ENCODE peak calls at places on chromosome 15, in eight cellular contexts. M is GM06990; E is NB4; D is GM12878; U is tibial nerve; T is BJ; R is Peyer's patch; Q is Jurkat, Clone E6-1. V is an unnamed sample.

GRCh38 chr15:47366884-47367283 is 350.4 kb upstream of the SEMA6D start:
- DNase-seq in M (no peak), E (no peak), Q (no peak), T (no peak), D (no peak), R (no peak), U (no peak), V (no peak)

GRCh38 chr15:92666780-92667179 is 11.2 kb upstream of the FAM174B start:
- DNase-seq in U (peak), T (no peak), Q (no peak), D (no peak), R (no peak), M (no peak), E (no peak), V (peak)

GRCh38 chr15:71124937-71125755 is 9.9 kb downstream of the THSD4 start:
- DNase-seq in E (no peak), R (no peak), U (no peak), D (no peak), Q (no peak), T (no peak), M (no peak), V (no peak)

GRCh38 chr15:81002004-81002253 is 1.2 kb downstream of the TLNRD1 start:
- DNase-seq in T (no peak), M (no peak), E (no peak), Q (no peak), D (no peak), R (no peak), U (no peak), V (no peak)

GRCh38 chr15:31262143-31262530 is 64.5 kb upstream of the KLF13 start:
- DNase-seq in R (no peak), T (no peak), E (no peak), Q (no peak), D (no peak), M (no peak), U (no peak), V (no peak)

GRCh38 chr15:70195808-70196304 is 98.1 kb upstream of the TLE3 start:
- DNase-seq in D (no peak), Q (no peak), M (no peak), T (peak), E (no peak), R (no peak), U (peak), V (peak)

GRCh38 chr15:35540885-35541284 is 5.1 kb downstream of the DPH6 start:
- DNase-seq in D (no peak), R (no peak), M (no peak), T (peak), E (no peak), Q (no peak), U (no peak), V (no peak)

GRCh38 chr15:92611995-92612745 is 43.4 kb downstream of the FAM174B start:
- DNase-seq in T (no peak), E (no peak), D (no peak), Q (no peak), R (peak), M (no peak), U (no peak), V (no peak)

GRCh38 chr15:57302640-57303257 is 73.6 kb upstream of the CGNL1 start:
- DNase-seq in E (peak), U (no peak), R (no peak), M (no peak), Q (no peak), T (no peak), D (no peak), V (no peak)

GRCh38 chr15:28984421-28985375 is 98.9 kb downstream of the APBA2 start:
- DNase-seq in U (peak), D (no peak), E (peak), R (no peak), Q (peak), M (no peak), T (no peak), V (no peak)

GRCh38 chr15:61871926-61872522 is 188.2 kb downstream of the VPS13C start:
- DNase-seq in E (peak), D (no peak), M (no peak), Q (peak), T (no peak), U (no peak), R (no peak), V (no peak)

GRCh38 chr15:53591041-53591440 is 168.4 kb downstream of the WDR72 start:
- DNase-seq in D (no peak), E (no peak), R (no peak), M (no peak), Q (no peak), T (no peak), U (no peak), V (no peak)

GRCh38 chr15:67120009-67120838 is 54.8 kb downstream of the SMAD3 start:
- DNase-seq in E (peak), M (no peak), T (no peak), Q (no peak), R (no peak), D (no peak), U (no peak), V (no peak)
- H3K4me3 ChIP-seq in E (no peak), M (no peak), T (no peak), Q (no peak), R (no peak), D (no peak), U (no peak), V (peak)

GRCh38 chr15:58934521-58934920 is 1.0 kb upstream of the SLTM start:
- DNase-seq in M (no peak), R (no peak), E (no peak), U (no peak), Q (no peak), T (no peak), D (no peak), V (no peak)
- H3K4me3 ChIP-seq in M (peak), R (peak), E (peak), U (peak), Q (peak), T (peak), D (peak), V (peak)

GRCh38 chr15:37101634-37102314 is 1.4 kb upstream of the MEIS2 start:
- DNase-seq in U (peak), M (peak), Q (peak), T (no peak), R (no peak), D (no peak), E (peak), V (peak)

GRCh38 chr15:37104413-37105392 is 4.4 kb upstream of the MEIS2 start:
- DNase-seq in U (no peak), Q (no peak), E (no peak), D (no peak), M (no peak), T (no peak), R (no peak), V (no peak)

GRCh38 chr15:37100109-37100873 is at the start of gene MEIS2:
- DNase-seq in M (peak), R (peak), T (peak), U (peak), E (peak), D (peak), Q (peak), V (peak)

GRCh38 chr15:37103475-37104071 is 3.2 kb upstream of the MEIS2 start:
- DNase-seq in Q (no peak), M (no peak), D (no peak), R (no peak), E (no peak), U (no peak), T (no peak), V (no peak)

DNA sequence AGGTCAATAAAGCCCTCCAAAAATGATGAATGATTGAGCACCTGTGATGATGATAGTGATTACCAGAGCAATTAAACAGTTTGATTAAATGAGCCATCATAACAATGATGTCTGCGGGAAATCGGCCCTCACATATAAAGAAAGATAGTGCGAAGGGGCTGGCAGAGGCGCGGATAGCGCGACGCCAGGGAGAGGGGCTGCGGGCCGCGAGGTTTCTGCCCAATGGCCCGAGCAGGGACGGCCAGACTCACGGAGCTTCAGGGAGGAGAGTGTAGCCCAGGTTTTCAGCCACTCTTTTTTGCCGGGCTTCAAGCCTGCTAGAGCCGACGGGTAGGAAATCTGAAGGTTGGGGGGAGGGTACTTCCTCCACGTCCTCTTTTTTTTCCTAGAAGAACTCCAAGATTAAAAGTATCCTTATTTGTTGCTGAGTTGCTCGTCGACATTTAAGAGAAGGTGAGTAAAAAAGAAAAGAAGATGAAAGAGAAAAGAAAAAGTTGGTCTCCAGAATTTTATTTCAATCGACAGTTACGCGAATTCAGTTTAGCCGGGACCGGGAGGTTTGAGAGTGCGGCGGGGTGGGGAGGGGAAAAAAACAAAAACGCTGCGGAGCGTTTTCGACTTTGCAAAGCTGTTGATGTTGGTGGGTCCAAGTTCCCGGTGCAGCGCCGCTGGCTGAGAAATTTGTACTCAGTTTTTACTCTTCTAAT is 2.1 kb upstream of the MEIS2 start:
- DNase-seq in D (no peak), E (no peak), M (no peak), Q (no peak), T (no peak), U (no peak), R (no peak), V (peak)
- H3K4me3 ChIP-seq in D (peak), E (no peak), M (peak), Q (no peak), T (peak), U (peak), R (peak), V (peak)

GRCh38 chr15:68281008-68281407 is 3.5 kb downstream of the FEM1B start:
- DNase-seq in E (no peak), Q (no peak), M (no peak), D (no peak), R (no peak), T (no peak), U (no peak), V (no peak)
- H3K4me3 ChIP-seq in E (peak), Q (no peak), M (peak), D (peak), R (peak), T (peak), U (peak), V (peak)

V was measured in psoas muscle.